ENCODE peak calls at places on chromosome 11, in nine cellular contexts. R is SW480; Z is endothelial cell; E is EL; H is left colon; U is hippocampal formation; M is NCI-H345; K is activated CD8-positive, alpha-beta memory T cell treated with anti-CD3 and anti-CD28 coated beads, Interleukin-2, amount 10 ng/mL, durations not matched to agents 7 days and 5 days; C is NCI-H1694 treated with DMSO at 0.1 percent for 48 hours. F is an unnamed sample.

GRCh38 chr11:59216654-59217640 is 4.2 kb upstream of the MPEG1 start:
- DNase-seq in U (no peak), E (peak), M (no peak), H (no peak), Z (no peak), C (no peak), K (no peak), R (peak), F (no peak)

GRCh38 chr11:1207451-1208360 is 15.2 kb upstream of the MUC5B start:
- DNase-seq in R (no peak), H (peak), M (no peak), U (no peak), C (no peak), Z (no peak), K (no peak), E (no peak), F (peak)

GRCh38 chr11:47109051-47109791 is 67.5 kb downstream of the ARFGAP2 start:
- DNase-seq in K (no peak), E (no peak), H (no peak), M (no peak), C (no peak), Z (no peak), R (no peak), U (peak), F (no peak)

GRCh38 chr11:134949121-134949591 is 537.1 kb upstream of the B3GAT1 start:
- DNase-seq in C (no peak), U (no peak), K (no peak), R (peak), Z (no peak), M (no peak), E (peak), H (no peak), F (no peak)

GRCh38 chr11:4118107-4118506 is 23.5 kb downstream of the RRM1 start:
- DNase-seq in U (no peak), E (peak), C (no peak), R (no peak), M (no peak), Z (no peak), K (no peak), H (no peak), F (no peak)

GRCh38 chr11:2797741-2798361 is 87.7 kb downstream of the CDKN1C start:
- DNase-seq in H (no peak), E (no peak), C (no peak), Z (no peak), R (no peak), M (no peak), U (no peak), K (peak), F (no peak)

GRCh38 chr11:76041208-76041607 is 165.1 kb downstream of the WNT11 start:
- DNase-seq in K (no peak), R (peak), U (no peak), H (no peak), M (no peak), E (no peak), Z (no peak), C (no peak), F (no peak)

GRCh38 chr11:67563354-67564114 is 20.1 kb upstream of the GSTP1 start:
- DNase-seq in M (no peak), C (no peak), K (no peak), H (peak), U (no peak), Z (no peak), E (peak), R (no peak), F (peak)

GRCh38 chr11:95149659-95150294 is 60.1 kb downstream of the ENDOD1 start:
- DNase-seq in E (no peak), U (peak), K (no peak), C (no peak), M (no peak), R (peak), Z (peak), H (peak), F (peak)

GRCh38 chr11:36155770-36156485 is 133.3 kb downstream of the COMMD9 start:
- DNase-seq in E (peak), R (no peak), U (peak), C (no peak), M (no peak), K (no peak), Z (no peak), H (no peak), F (no peak)

GRCh38 chr11:74648894-74649293 is 56.5 kb downstream of the POLD3 start:
- DNase-seq in Z (no peak), R (no peak), M (no peak), C (no peak), E (peak), K (no peak), U (no peak), H (no peak), F (no peak)

GRCh38 chr11:59195596-59195995 is 17.1 kb downstream of the MPEG1 start:
- DNase-seq in K (no peak), Z (no peak), M (peak), H (no peak), R (no peak), U (no peak), C (no peak), E (no peak), F (no peak)

GRCh38 chr11:23079382-23079813 is 219.1 kb upstream of the CCDC179 start:
- DNase-seq in C (no peak), E (peak), U (no peak), H (no peak), R (no peak), Z (no peak), K (no peak), M (no peak), F (no peak)

GRCh38 chr11:121385693-121386092 is 66.4 kb upstream of the SORL1 start:
- DNase-seq in M (no peak), K (no peak), H (no peak), Z (no peak), C (no peak), E (no peak), R (no peak), U (peak), F (no peak)

GRCh38 chr11:64844330-64845124 is at the start of gene CDC42BPG:
- DNase-seq in R (peak), E (peak), K (peak), H (peak), C (peak), U (no peak), Z (peak), M (peak), F (peak)

GRCh38 chr11:48107188-48107704 is 109.4 kb upstream of the OR4B1 start:
- DNase-seq in U (no peak), Z (no peak), M (no peak), H (peak), K (peak), C (no peak), R (peak), E (peak), F (no peak)

GRCh38 chr11:106421673-106422292 is 344.3 kb downstream of the AASDHPPT start:
- DNase-seq in Z (no peak), E (no peak), R (no peak), M (no peak), H (no peak), C (no peak), K (no peak), U (no peak), F (peak)

F was measured in iPS-NIHi11.